ENCODE peak calls at places on chromosomes 13 and 19, in six cellular contexts. One of them, this sample, is unnamed.

GRCh38 chr19:4098493-4098892 is 25.4 kb downstream of the MAP2K2 start:
- DNase-seq in mucosa of descending colon: no peak
- DNase-seq in fibroblast of lung: no peak
- DNase-seq in lower lobe of right lung: no peak
- DNase-seq in pancreas: no peak
- DNase-seq in mammary epithelial cell: no peak
- DNase-seq in this sample: no peak

GRCh38 chr13:28657784-28658538 is 969 bp upstream of the POMP start:
- DNase-seq in mucosa of descending colon: no peak
- DNase-seq in fibroblast of lung: peak
- DNase-seq in lower lobe of right lung: no peak
- DNase-seq in pancreas: no peak
- DNase-seq in mammary epithelial cell: peak
- DNase-seq in this sample: no peak

GRCh38 chr19:48639483-48640375 is 2.5 kb upstream of the DBP start:
- DNase-seq in mucosa of descending colon: peak
- DNase-seq in fibroblast of lung: no peak
- DNase-seq in lower lobe of right lung: no peak
- DNase-seq in pancreas: no peak
- DNase-seq in mammary epithelial cell: no peak
- DNase-seq in this sample: no peak

GRCh38 chr13:43132228-43132627 is 108.8 kb downstream of the DNAJC15 start:
- DNase-seq in mucosa of descending colon: no peak
- DNase-seq in fibroblast of lung: peak
- DNase-seq in lower lobe of right lung: no peak
- DNase-seq in pancreas: no peak
- DNase-seq in mammary epithelial cell: peak
- DNase-seq in this sample: no peak

GRCh38 chr13:85108356-85108755 is 690.9 kb downstream of the SLITRK6 start:
- DNase-seq in mucosa of descending colon: no peak
- DNase-seq in fibroblast of lung: no peak
- DNase-seq in lower lobe of right lung: no peak
- DNase-seq in pancreas: no peak
- DNase-seq in mammary epithelial cell: peak
- DNase-seq in this sample: no peak

GRCh38 chr19:45154064-45154827 is 6.5 kb downstream of the NKPD1 start:
- DNase-seq in mucosa of descending colon: no peak
- DNase-seq in fibroblast of lung: peak
- DNase-seq in lower lobe of right lung: no peak
- DNase-seq in pancreas: no peak
- DNase-seq in mammary epithelial cell: peak
- DNase-seq in this sample: peak

GRCh38 chr13:21033224-21033855 is 28.0 kb downstream of the LATS2 start:
- DNase-seq in mucosa of descending colon: no peak
- DNase-seq in fibroblast of lung: peak
- DNase-seq in lower lobe of right lung: no peak
- DNase-seq in pancreas: peak
- DNase-seq in mammary epithelial cell: peak
- DNase-seq in this sample: no peak

GRCh38 chr13:20702945-20703784 is at the start of gene IL17D:
- DNase-seq in mucosa of descending colon: peak
- DNase-seq in fibroblast of lung: no peak
- DNase-seq in lower lobe of right lung: peak
- DNase-seq in pancreas: no peak
- DNase-seq in mammary epithelial cell: peak
- DNase-seq in this sample: no peak

GRCh38 chr19:35056513-35057063 is 15.1 kb downstream of the HPN start:
- DNase-seq in mucosa of descending colon: no peak
- DNase-seq in fibroblast of lung: no peak
- DNase-seq in lower lobe of right lung: peak
- DNase-seq in pancreas: no peak
- DNase-seq in mammary epithelial cell: no peak
- DNase-seq in this sample: no peak

GRCh38 chr19:44552324-44552723 is 22.8 kb upstream of the CEACAM20 start:
- DNase-seq in mucosa of descending colon: peak
- DNase-seq in fibroblast of lung: peak
- DNase-seq in lower lobe of right lung: no peak
- DNase-seq in pancreas: no peak
- DNase-seq in mammary epithelial cell: peak
- DNase-seq in this sample: no peak

GRCh38 chr13:21812192-21812626 is 141.3 kb downstream of the FGF9 start:
- DNase-seq in mucosa of descending colon: no peak
- DNase-seq in fibroblast of lung: no peak
- DNase-seq in lower lobe of right lung: no peak
- DNase-seq in pancreas: peak
- DNase-seq in mammary epithelial cell: peak
- DNase-seq in this sample: no peak

GRCh38 chr19:54209748-54210494 is 9.3 kb downstream of the RPS9 start:
- DNase-seq in mucosa of descending colon: peak
- DNase-seq in fibroblast of lung: peak
- DNase-seq in lower lobe of right lung: peak
- DNase-seq in pancreas: peak
- DNase-seq in mammary epithelial cell: peak
- DNase-seq in this sample: peak

GRCh38 chr19:5903054-5903501 is 512 bp downstream of the NDUFA11 start:
- DNase-seq in mucosa of descending colon: no peak
- DNase-seq in fibroblast of lung: peak
- DNase-seq in lower lobe of right lung: no peak
- DNase-seq in pancreas: no peak
- DNase-seq in mammary epithelial cell: peak
- DNase-seq in this sample: no peak

GRCh38 chr13:45325806-45326205 is 15.2 kb downstream of the TPT1 start:
- DNase-seq in mucosa of descending colon: no peak
- DNase-seq in fibroblast of lung: peak
- DNase-seq in lower lobe of right lung: no peak
- DNase-seq in pancreas: peak
- DNase-seq in mammary epithelial cell: peak
- DNase-seq in this sample: no peak

GRCh38 chr19:45637890-45638667 is 1.1 kb downstream of the EML2 start:
- DNase-seq in mucosa of descending colon: peak
- DNase-seq in fibroblast of lung: peak
- DNase-seq in lower lobe of right lung: no peak
- DNase-seq in pancreas: no peak
- DNase-seq in mammary epithelial cell: peak
- DNase-seq in this sample: no peak

GRCh38 chr19:44822177-44822576 is 13.3 kb downstream of the BCAM start:
- DNase-seq in mucosa of descending colon: no peak
- DNase-seq in fibroblast of lung: no peak
- DNase-seq in lower lobe of right lung: no peak
- DNase-seq in pancreas: no peak
- DNase-seq in mammary epithelial cell: no peak
- DNase-seq in this sample: no peak

GRCh38 chr13:98174321-98174720 is 2.7 kb downstream of the RNF113B start:
- DNase-seq in mucosa of descending colon: no peak
- DNase-seq in fibroblast of lung: peak
- DNase-seq in lower lobe of right lung: no peak
- DNase-seq in pancreas: no peak
- DNase-seq in mammary epithelial cell: no peak
- DNase-seq in this sample: no peak

GRCh38 chr13:34300559-34300958 is 482.6 kb downstream of the RFC3 start:
- DNase-seq in mucosa of descending colon: no peak
- DNase-seq in fibroblast of lung: peak
- DNase-seq in lower lobe of right lung: no peak
- DNase-seq in pancreas: no peak
- DNase-seq in mammary epithelial cell: peak
- DNase-seq in this sample: no peak

GRCh38 chr13:20090349-20090748 is 70.5 kb downstream of the GJA3 start:
- DNase-seq in mucosa of descending colon: no peak
- DNase-seq in fibroblast of lung: peak
- DNase-seq in lower lobe of right lung: no peak
- DNase-seq in pancreas: no peak
- DNase-seq in mammary epithelial cell: no peak
- DNase-seq in this sample: no peak

GRCh38 chr19:35592226-35592625 is 6.3 kb downstream of the PMIS2 start:
- DNase-seq in mucosa of descending colon: no peak
- DNase-seq in fibroblast of lung: peak
- DNase-seq in lower lobe of right lung: no peak
- DNase-seq in pancreas: peak
- DNase-seq in mammary epithelial cell: peak
- DNase-seq in this sample: no peak

GRCh38 chr19:12737666-12738351 is 512 bp downstream of the GET3 start:
- DNase-seq in mucosa of descending colon: no peak
- DNase-seq in fibroblast of lung: no peak
- DNase-seq in lower lobe of right lung: no peak
- DNase-seq in pancreas: no peak
- DNase-seq in mammary epithelial cell: no peak
- DNase-seq in this sample: no peak

GRCh38 chr19:43675269-43675879 is 5.4 kb upstream of the PLAUR start:
- DNase-seq in mucosa of descending colon: peak
- DNase-seq in fibroblast of lung: peak
- DNase-seq in lower lobe of right lung: no peak
- DNase-seq in pancreas: peak
- DNase-seq in mammary epithelial cell: peak
- DNase-seq in this sample: no peak

GRCh38 chr19:1130801-1131717 is 27.3 kb downstream of the GPX4 start:
- DNase-seq in mucosa of descending colon: peak
- DNase-seq in fibroblast of lung: no peak
- DNase-seq in lower lobe of right lung: no peak
- DNase-seq in pancreas: no peak
- DNase-seq in mammary epithelial cell: no peak
- DNase-seq in this sample: no peak

GRCh38 chr13:106567421-106568224 is at the start of gene ARGLU1:
- DNase-seq in mucosa of descending colon: peak
- DNase-seq in fibroblast of lung: peak
- DNase-seq in lower lobe of right lung: peak
- DNase-seq in pancreas: peak
- DNase-seq in mammary epithelial cell: peak
- DNase-seq in this sample: no peak

GRCh38 chr19:5026706-5027273 is 57.9 kb downstream of the KDM4B start:
- DNase-seq in mucosa of descending colon: no peak
- DNase-seq in fibroblast of lung: peak
- DNase-seq in lower lobe of right lung: no peak
- DNase-seq in pancreas: no peak
- DNase-seq in mammary epithelial cell: no peak
- DNase-seq in this sample: no peak

GRCh38 chr19:14347999-14348889 is 33.0 kb upstream of the ADGRE5 start:
- DNase-seq in mucosa of descending colon: peak
- DNase-seq in fibroblast of lung: peak
- DNase-seq in lower lobe of right lung: peak
- DNase-seq in pancreas: peak
- DNase-seq in mammary epithelial cell: peak
- DNase-seq in this sample: no peak

GRCh38 chr19:32357720-32358119 is 12.3 kb downstream of the ZNF507 start:
- DNase-seq in mucosa of descending colon: no peak
- DNase-seq in fibroblast of lung: peak
- DNase-seq in lower lobe of right lung: no peak
- DNase-seq in pancreas: no peak
- DNase-seq in mammary epithelial cell: no peak
- DNase-seq in this sample: no peak

GRCh38 chr13:50893211-50893852 is 16.3 kb upstream of the RNASEH2B start:
- DNase-seq in mucosa of descending colon: no peak
- DNase-seq in fibroblast of lung: peak
- DNase-seq in lower lobe of right lung: no peak
- DNase-seq in pancreas: no peak
- DNase-seq in mammary epithelial cell: no peak
- DNase-seq in this sample: no peak

GRCh38 chr13:47862841-47863240 is 138.2 kb downstream of the SUCLA2 start:
- DNase-seq in mucosa of descending colon: no peak
- DNase-seq in fibroblast of lung: no peak
- DNase-seq in lower lobe of right lung: no peak
- DNase-seq in pancreas: no peak
- DNase-seq in mammary epithelial cell: no peak
- DNase-seq in this sample: no peak

GRCh38 chr13:47858678-47859050 is 142.4 kb downstream of the SUCLA2 start:
- DNase-seq in mucosa of descending colon: no peak
- DNase-seq in fibroblast of lung: peak
- DNase-seq in lower lobe of right lung: no peak
- DNase-seq in pancreas: no peak
- DNase-seq in mammary epithelial cell: peak
- DNase-seq in this sample: peak

GRCh38 chr13:47853236-47853635 is 147.8 kb downstream of the SUCLA2 start:
- DNase-seq in mucosa of descending colon: no peak
- DNase-seq in fibroblast of lung: no peak
- DNase-seq in lower lobe of right lung: no peak
- DNase-seq in pancreas: no peak
- DNase-seq in mammary epithelial cell: peak
- DNase-seq in this sample: peak

GRCh38 chr13:47858042-47858677 is 142.9 kb downstream of the SUCLA2 start:
- DNase-seq in mucosa of descending colon: no peak
- DNase-seq in fibroblast of lung: no peak
- DNase-seq in lower lobe of right lung: no peak
- DNase-seq in pancreas: no peak
- DNase-seq in mammary epithelial cell: no peak
- DNase-seq in this sample: no peak

DNA sequence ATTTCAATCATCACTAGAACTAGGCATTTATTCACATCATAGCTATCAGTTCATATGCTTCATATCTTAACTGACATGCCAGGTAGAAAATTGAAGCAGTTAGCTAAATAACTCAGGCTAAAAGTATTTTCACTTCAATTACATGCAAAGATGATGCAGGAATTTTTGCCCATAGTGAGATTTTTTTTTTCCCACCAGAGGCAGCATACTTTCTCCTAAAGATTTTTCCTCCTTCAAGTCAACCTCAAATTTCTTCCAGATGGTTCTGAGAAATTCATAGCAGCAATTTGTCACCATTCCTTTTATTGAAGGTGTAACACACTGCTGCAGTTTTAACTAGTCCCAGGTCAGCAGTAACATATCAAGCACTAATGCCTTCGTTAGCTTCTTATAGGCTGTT is 141.9 kb downstream of the SUCLA2 start:
- DNase-seq in mucosa of descending colon: no peak
- DNase-seq in fibroblast of lung: no peak
- DNase-seq in lower lobe of right lung: no peak
- DNase-seq in pancreas: no peak
- DNase-seq in mammary epithelial cell: no peak
- DNase-seq in this sample: peak
- H3K4me3 ChIP-seq in mucosa of descending colon: no peak
- H3K4me3 ChIP-seq in fibroblast of lung: no peak
- H3K4me3 ChIP-seq in lower lobe of right lung: no peak
- H3K4me3 ChIP-seq in pancreas: no peak
- H3K4me3 ChIP-seq in mammary epithelial cell: no peak
- H3K4me3 ChIP-seq in this sample: no peak

GRCh38 chr13:109196896-109197295 is 567.5 kb downstream of the MYO16 start:
- DNase-seq in mucosa of descending colon: no peak
- DNase-seq in fibroblast of lung: no peak
- DNase-seq in lower lobe of right lung: no peak
- DNase-seq in pancreas: no peak
- DNase-seq in mammary epithelial cell: no peak
- DNase-seq in this sample: no peak
- TF ChIP-seq CTCF in mucosa of descending colon: no peak
- TF ChIP-seq CTCF in fibroblast of lung: no peak
- TF ChIP-seq CTCF in lower lobe of right lung: no peak
- TF ChIP-seq CTCF in pancreas: no peak
- TF ChIP-seq CTCF in mammary epithelial cell: peak
- TF ChIP-seq CTCF in this sample: no peak

GRCh38 chr19:7905298-7905697 is 1.6 kb downstream of the MAP2K7 start:
- DNase-seq in mucosa of descending colon: no peak
- DNase-seq in fibroblast of lung: no peak
- DNase-seq in lower lobe of right lung: no peak
- DNase-seq in pancreas: peak
- DNase-seq in mammary epithelial cell: no peak
- DNase-seq in this sample: no peak
- H3K4me3 ChIP-seq in mucosa of descending colon: no peak
- H3K4me3 ChIP-seq in fibroblast of lung: peak
- H3K4me3 ChIP-seq in lower lobe of right lung: peak
- H3K4me3 ChIP-seq in pancreas: no peak
- H3K4me3 ChIP-seq in mammary epithelial cell: no peak
- H3K4me3 ChIP-seq in this sample: peak

GRCh38 chr13:79973533-79973963 is 367.4 kb downstream of the SPRY2 start:
- DNase-seq in mucosa of descending colon: no peak
- DNase-seq in fibroblast of lung: no peak
- DNase-seq in lower lobe of right lung: no peak
- DNase-seq in pancreas: no peak
- DNase-seq in mammary epithelial cell: no peak
- DNase-seq in this sample: no peak
- TF ChIP-seq CTCF in mucosa of descending colon: no peak
- TF ChIP-seq CTCF in fibroblast of lung: peak
- TF ChIP-seq CTCF in lower lobe of right lung: peak
- TF ChIP-seq CTCF in pancreas: peak
- TF ChIP-seq CTCF in mammary epithelial cell: peak
- TF ChIP-seq CTCF in this sample: no peak

This sample was measured in AG04449.